ENCODE peak calls at places on chromosomes 6 and 20, in ten cellular contexts. S, T, W, G, P, U, L, D, C and F are unnamed samples.

GRCh38 chr20:58586565-58587093 is 64.5 kb upstream of the STX16 start:
- DNase-seq in L (no peak), U (no peak), C (no peak), S (no peak), G (no peak), T (peak), D (no peak), W (no peak), P (no peak), F (no peak)

GRCh38 chr6:24931752-24932691 is 3.7 kb downstream of the RIPOR2 start:
- DNase-seq in C (no peak), P (no peak), W (no peak), L (no peak), S (no peak), T (no peak), U (no peak), G (no peak), D (no peak), F (no peak)

GRCh38 chr6:147061152-147061551 is 143.1 kb upstream of the STXBP5 start:
- DNase-seq in S (no peak), P (no peak), T (no peak), W (no peak), L (no peak), C (no peak), G (no peak), D (no peak), U (no peak), F (no peak)

GRCh38 chr6:56794421-56794820 is 151.7 kb upstream of the DST start:
- DNase-seq in G (no peak), S (no peak), C (no peak), W (no peak), T (no peak), P (no peak), D (no peak), U (no peak), L (no peak), F (no peak)

GRCh38 chr6:56484669-56485068 is 158.0 kb downstream of the DST start:
- DNase-seq in D (no peak), W (no peak), U (no peak), S (no peak), P (no peak), T (no peak), L (no peak), G (no peak), C (no peak), F (no peak)

GRCh38 chr20:17395729-17396128 is 135.4 kb downstream of the BFSP1 start:
- DNase-seq in L (no peak), P (no peak), D (no peak), T (no peak), W (no peak), U (no peak), S (no peak), C (no peak), G (no peak), F (no peak)

GRCh38 chr20:58208944-58209343 is 19.5 kb downstream of the ANKRD60 start:
- DNase-seq in P (no peak), U (no peak), L (no peak), T (no peak), S (no peak), G (no peak), W (no peak), D (no peak), C (no peak), F (no peak)

GRCh38 chr6:137560184-137560563 is 66.0 kb upstream of the OLIG3 start:
- DNase-seq in P (no peak), D (no peak), U (no peak), S (no peak), W (no peak), L (no peak), G (no peak), C (no peak), T (no peak), F (no peak)

GRCh38 chr6:53369876-53370515 is 21.2 kb upstream of the ELOVL5 start:
- DNase-seq in P (no peak), U (no peak), G (no peak), W (no peak), L (no peak), S (no peak), T (no peak), C (no peak), D (no peak), F (no peak)

DNA sequence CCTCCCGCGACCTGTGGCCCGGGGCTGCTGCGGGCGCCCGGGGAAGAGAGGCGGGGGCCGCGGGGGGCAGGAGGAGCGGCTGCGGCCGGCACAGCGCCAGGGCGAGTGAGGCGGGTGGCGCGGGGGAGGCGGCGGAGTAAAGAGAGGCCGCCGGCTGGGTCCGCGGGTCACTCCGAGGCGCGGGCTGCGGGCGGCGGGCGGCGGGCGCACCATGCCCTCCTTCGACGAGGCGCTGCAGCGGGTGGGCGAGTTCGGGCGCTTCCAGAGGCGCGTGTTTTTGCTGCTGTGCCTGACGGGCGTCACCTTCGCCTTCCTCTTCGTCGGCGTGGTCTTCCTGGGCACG is at the start of gene SLC22A3:
- DNase-seq in U (no peak), G (no peak), T (no peak), L (no peak), D (peak), W (peak), P (no peak), C (no peak), S (no peak), F (peak)
- TF ChIP-seq POLR2A in U (no peak), G (no peak), T (no peak), L (peak), D (no peak), W (peak), P (no peak), C (no peak), S (peak), F (no peak)

DNA sequence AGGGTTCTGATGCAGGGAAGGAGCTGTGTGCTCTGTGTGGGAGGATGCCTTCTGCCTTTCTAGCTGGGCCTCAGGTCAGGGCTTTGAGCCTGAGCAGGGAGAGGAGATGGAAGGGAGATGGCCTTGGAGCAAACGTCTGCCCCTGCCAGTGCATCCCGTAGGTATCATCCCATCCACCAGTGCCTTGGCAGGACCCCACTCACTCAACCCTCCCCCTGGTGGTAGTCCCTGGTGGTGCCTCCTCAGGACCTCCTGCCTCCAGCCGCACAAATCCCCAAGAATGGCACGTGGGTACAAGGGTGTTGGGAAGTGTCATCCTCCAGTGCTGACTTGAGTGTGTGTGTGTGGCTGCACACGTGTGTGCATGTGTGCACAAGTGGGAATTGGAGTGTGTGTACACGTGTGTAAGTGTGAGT is 23.1 kb upstream of the MICB start:
- DNase-seq in U (peak), P (no peak), T (no peak), S (no peak), G (no peak), L (no peak), D (no peak), W (no peak), C (no peak), F (no peak)
- TF ChIP-seq CTCF in U (peak), P (no peak), T (no peak), S (no peak), G (no peak), L (no peak), D (no peak), W (no peak), C (no peak), F (no peak)

GRCh38 chr6:125812394-125813231 is 21.9 kb downstream of the NCOA7 start:
- DNase-seq in S (peak), D (no peak), P (no peak), C (no peak), W (no peak), T (no peak), G (no peak), U (peak), L (no peak), F (no peak)
- TF ChIP-seq POLR2A in S (no peak), D (no peak), P (no peak), C (no peak), W (no peak), T (no peak), G (no peak), U (no peak), L (no peak), F (no peak)

GRCh38 chr6:169158182-169158573 is 95.5 kb downstream of the THBS2 start:
- DNase-seq in D (no peak), W (no peak), G (no peak), U (no peak), L (no peak), S (no peak), P (peak), C (no peak), T (no peak), F (peak)
- TF ChIP-seq CTCF in D (no peak), W (no peak), G (no peak), U (no peak), L (no peak), S (no peak), P (no peak), C (no peak), T (no peak), F (no peak)